ENCODE peak calls at places on chromosomes 16 and 17, in four cellular contexts. V, F, I and J are unnamed samples.

GRCh38 chr17:47119746-47120520 is 69.2 kb downstream of the CDC27 start:
- DNase-seq in V (peak), F (peak), I (peak), J (no peak)

GRCh38 chr17:58306131-58306951 is 22.3 kb downstream of the TSPOAP1 start:
- DNase-seq in F (no peak), V (no peak), I (no peak), J (no peak)

GRCh38 chr17:50618300-50618699 is 16.4 kb upstream of the ABCC3 start:
- DNase-seq in V (no peak), I (peak), F (no peak), J (no peak)

GRCh38 chr17:55237268-55237667 is 27.5 kb upstream of the HLF start:
- DNase-seq in F (no peak), I (no peak), V (no peak), J (no peak)

GRCh38 chr16:81574168-81574567 is 129.6 kb downstream of the CMIP start:
- DNase-seq in V (no peak), I (no peak), F (no peak), J (no peak)

GRCh38 chr16:87679593-87680271 is 77.4 kb downstream of the JPH3 start:
- DNase-seq in V (no peak), F (no peak), I (no peak), J (no peak)

GRCh38 chr16:50245417-50246298 is 20.7 kb upstream of the ADCY7 start:
- DNase-seq in I (peak), V (peak), F (no peak), J (no peak)

GRCh38 chr17:34156401-34156740 is 98.7 kb upstream of the CCL2 start:
- DNase-seq in V (no peak), F (no peak), I (no peak), J (no peak)

GRCh38 chr17:15239471-15239870 is 25.7 kb downstream of the PMP22 start:
- DNase-seq in I (no peak), F (no peak), V (no peak), J (no peak)

GRCh38 chr17:29154516-29155234 is 25.5 kb downstream of the MYO18A start:
- DNase-seq in V (no peak), F (no peak), I (no peak), J (no peak)

GRCh38 chr16:73483934-73484712 is 436.2 kb upstream of the ZFHX3 start:
- DNase-seq in I (no peak), V (peak), F (no peak), J (no peak)

GRCh38 chr16:31071861-31072260 is 2.2 kb downstream of the ZNF668 start:
- DNase-seq in F (peak), I (peak), V (no peak), J (peak)

GRCh38 chr16:31455601-31456314 is 3.5 kb upstream of the ARMC5 start:
- DNase-seq in F (no peak), V (peak), I (no peak), J (no peak)

GRCh38 chr17:27526603-27527002 is 70.4 kb downstream of the KSR1 start:
- DNase-seq in I (peak), V (peak), F (no peak), J (no peak)

GRCh38 chr17:41547921-41548843 is 20.1 kb upstream of the KRT19 start:
- DNase-seq in I (peak), V (no peak), F (peak), J (peak)

GRCh38 chr16:70337814-70338213 is 8.9 kb upstream of the DDX19A start:
- DNase-seq in I (no peak), F (no peak), V (no peak), J (no peak)

GRCh38 chr17:14318906-14319205 is 18.0 kb downstream of the HS3ST3B1 start:
- DNase-seq in V (no peak), I (no peak), F (no peak), J (no peak)

GRCh38 chr17:58219007-58219788 is at the start of gene MKS1:
- DNase-seq in V (peak), F (peak), I (peak), J (peak)

GRCh38 chr16:84547539-84548058 is 43.1 kb upstream of the MEAK7 start:
- DNase-seq in I (no peak), V (peak), F (no peak), J (no peak)

GRCh38 chr17:38322156-38322779 is 21.5 kb downstream of the GPR179 start:
- DNase-seq in I (peak), V (peak), F (peak), J (peak)

GRCh38 chr16:23387666-23388065 is 65.3 kb downstream of the COG7 start:
- DNase-seq in I (no peak), F (no peak), V (no peak), J (no peak)

GRCh38 chr16:21326459-21326858 is 48.4 kb upstream of the CRYM start:
- DNase-seq in F (no peak), I (no peak), V (no peak), J (no peak)

DNA sequence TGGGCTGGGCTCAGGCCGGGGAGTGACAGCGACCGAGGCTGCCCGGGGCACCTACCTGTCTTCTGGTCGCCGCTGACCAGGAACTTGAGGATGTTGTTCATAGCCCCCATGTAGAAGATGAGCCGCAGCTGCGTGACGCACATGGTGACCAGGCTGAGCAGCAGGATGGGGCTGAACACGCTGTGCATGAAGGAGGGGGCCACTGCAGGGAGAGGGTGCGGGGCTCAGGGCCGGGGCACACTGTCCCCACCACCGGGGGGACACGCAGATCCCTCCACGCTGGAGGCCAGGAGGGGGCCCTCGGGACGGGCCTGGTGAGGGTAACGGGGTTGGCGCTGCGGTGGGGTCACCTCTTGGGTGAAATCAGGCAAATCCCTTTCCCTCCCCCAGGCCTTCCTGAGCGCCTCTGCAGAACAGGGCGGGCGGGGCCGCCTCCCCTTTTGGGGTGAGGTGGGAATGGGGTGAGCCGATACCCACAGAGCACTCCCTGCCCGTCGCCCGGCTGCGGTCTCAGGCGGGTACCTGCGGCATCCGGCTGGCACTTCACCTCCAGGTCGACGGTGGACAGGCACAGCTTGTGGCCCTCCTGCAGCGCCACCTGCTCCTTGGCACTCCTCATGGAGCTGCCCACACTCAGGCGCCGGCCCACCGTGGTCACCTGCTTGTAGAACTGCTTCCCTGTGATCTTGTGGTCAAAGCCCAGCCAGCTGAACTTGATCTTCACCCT is 28.3 kb upstream of the PITPNA start:
- DNase-seq in F (no peak), V (no peak), I (no peak), J (no peak)
- H3K4me3 ChIP-seq in F (no peak), V (no peak), I (no peak), J (no peak)

GRCh38 chr17:45430006-45430737 is 2.5 kb downstream of the ARHGAP27 start:
- DNase-seq in I (no peak), F (no peak), V (no peak), J (no peak)
- H3K4me3 ChIP-seq in I (peak), F (no peak), V (no peak), J (peak)

GRCh38 chr17:48725294-48726064 is 2.5 kb downstream of the PRAC2 start:
- DNase-seq in F (no peak), I (no peak), V (no peak), J (no peak)
- H3K4me3 ChIP-seq in F (no peak), I (no peak), V (no peak), J (no peak)

DNA sequence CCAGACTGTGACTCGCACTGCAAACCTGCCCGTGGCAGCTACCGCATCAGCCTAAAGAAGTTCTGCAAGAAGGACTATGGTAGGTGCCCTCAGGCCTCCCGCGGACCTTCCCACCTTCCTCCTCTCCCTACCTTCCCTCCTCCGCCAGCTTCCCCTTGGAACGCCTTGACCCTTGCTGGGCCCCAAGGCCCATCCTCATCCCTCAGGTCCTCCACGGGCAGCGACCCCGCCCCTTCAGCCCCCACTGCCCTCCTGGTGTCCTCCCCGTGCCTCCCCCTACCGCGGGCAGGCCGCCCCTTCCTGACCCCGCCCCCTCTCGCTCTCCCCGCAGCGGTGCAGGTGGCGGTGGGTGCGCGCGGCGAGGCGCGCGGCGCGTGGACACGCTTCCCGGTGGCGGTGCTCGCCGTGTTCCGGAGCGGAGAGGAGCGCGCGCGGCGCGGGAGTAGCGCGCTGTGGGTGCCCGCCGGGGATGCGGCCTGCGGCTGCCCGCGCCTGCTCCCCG is 1.5 kb upstream of the TBC1D24 start:
- DNase-seq in F (no peak), I (no peak), V (no peak), J (no peak)
- H3K4me3 ChIP-seq in F (peak), I (peak), V (no peak), J (peak)

GRCh38 chr16:19685176-19685575 is 32.9 kb downstream of the KNOP1 start:
- DNase-seq in I (no peak), V (no peak), F (no peak), J (no peak)
- H3K4me3 ChIP-seq in I (no peak), V (no peak), F (no peak), J (no peak)

GRCh38 chr16:8374032-8374431 is 216.3 kb downstream of the TMEM114 start:
- DNase-seq in I (no peak), V (no peak), F (no peak), J (no peak)
- H3K4me3 ChIP-seq in I (no peak), V (no peak), F (no peak), J (no peak)

GRCh38 chr17:46020998-46021397 is 21.9 kb downstream of the STH start:
- DNase-seq in I (no peak), V (no peak), F (no peak), J (no peak)

GRCh38 chr17:46023783-46024388 is 24.8 kb downstream of the STH start:
- DNase-seq in V (no peak), I (no peak), F (no peak), J (no peak)

GRCh38 chr17:46025060-46025459 is 26.0 kb downstream of the STH start:
- DNase-seq in F (no peak), I (no peak), V (no peak), J (no peak)

GRCh38 chr17:46024590-46024989 is 25.5 kb downstream of the STH start:
- DNase-seq in V (no peak), I (no peak), F (no peak), J (no peak)

GRCh38 chr17:46020023-46020735 is 21.1 kb downstream of the STH start:
- DNase-seq in F (no peak), I (no peak), V (no peak), J (no peak)
- H3K4me3 ChIP-seq in F (no peak), I (no peak), V (no peak), J (no peak)

GRCh38 chr17:59333845-59334244 is 2.4 kb downstream of the YPEL2 start:
- DNase-seq in V (no peak), I (no peak), F (no peak), J (no peak)
- H3K4me3 ChIP-seq in V (no peak), I (no peak), F (no peak), J (no peak)

GRCh38 chr16:17367932-17368331 is 102.8 kb downstream of the XYLT1 start:
- DNase-seq in I (peak), F (peak), V (peak), J (peak)

GRCh38 chr16:17370233-17371013 is 100.3 kb downstream of the XYLT1 start:
- DNase-seq in F (peak), I (peak), V (no peak), J (peak)

GRCh38 chr16:17369441-17369951 is 101.3 kb downstream of the XYLT1 start:
- DNase-seq in V (no peak), I (no peak), F (no peak), J (no peak)

GRCh38 chr16:17368511-17368910 is 102.2 kb downstream of the XYLT1 start:
- DNase-seq in F (no peak), I (no peak), V (no peak), J (no peak)

GRCh38 chr16:17368951-17369350 is 101.8 kb downstream of the XYLT1 start:
- DNase-seq in V (no peak), F (no peak), I (no peak), J (no peak)
- H3K4me3 ChIP-seq in V (no peak), F (no peak), I (no peak), J (no peak)